ENCODE peak calls at places on chromosomes 12 and 14, in five cellular contexts. O is pancreas, W is hypothalamus, L is naive B cell, G is RWPE1. R is an unnamed sample.

GRCh38 chr12:132600048-132601032 is 10.0 kb downstream of the LRCOL1 start:
- DNase-seq in O (no peak), W (peak), L (peak), G (peak), R (peak)

GRCh38 chr14:69039287-69039628 is 60.2 kb upstream of the ACTN1 start:
- DNase-seq in O (no peak), W (no peak), L (no peak), G (peak), R (no peak)

GRCh38 chr12:116164976-116165425 is 112.5 kb downstream of the MED13L start:
- DNase-seq in O (no peak), W (no peak), L (no peak), G (peak), R (no peak)

GRCh38 chr14:60153996-60154395 is 11.2 kb downstream of the DHRS7 start:
- DNase-seq in O (no peak), W (no peak), L (no peak), G (no peak), R (no peak)

GRCh38 chr14:91244501-91244901 is at the start of gene GPR68:
- DNase-seq in O (no peak), W (peak), L (no peak), G (no peak), R (peak)

GRCh38 chr12:72677187-72677586 is 405.0 kb downstream of the TRHDE start:
- DNase-seq in O (no peak), W (no peak), L (no peak), G (no peak), R (no peak)

GRCh38 chr12:21666722-21667121 is 9.1 kb upstream of the LDHB start:
- DNase-seq in O (no peak), W (no peak), L (no peak), G (no peak), R (no peak)

GRCh38 chr12:48105321-48105866 is 485 bp downstream of the SENP1 start:
- DNase-seq in O (no peak), W (no peak), L (peak), G (peak), R (no peak)

GRCh38 chr12:49937639-49938300 is 12.8 kb upstream of the AQP2 start:
- DNase-seq in O (no peak), W (no peak), L (no peak), G (peak), R (no peak)

GRCh38 chr14:42624980-42625761 is 1018.5 kb downstream of the LRFN5 start:
- DNase-seq in O (no peak), W (no peak), L (no peak), G (no peak), R (no peak)

GRCh38 chr12:111444314-111444705 is 38.6 kb downstream of the SH2B3 start:
- DNase-seq in O (no peak), W (no peak), L (no peak), G (no peak), R (no peak)

GRCh38 chr12:115341442-115341841 is 657.5 kb upstream of the TBX3 start:
- DNase-seq in O (peak), W (no peak), L (no peak), G (peak), R (peak)

GRCh38 chr12:65654230-65654629 is 170.1 kb upstream of the HMGA2 start:
- DNase-seq in O (no peak), W (no peak), L (no peak), G (no peak), R (no peak)